ENCODE peak calls at places on chromosomes 3 and 15, in five cellular contexts. One of them, this sample, is unnamed.

GRCh38 chr15:48794697-48795134 is 16.2 kb downstream of the CEP152 start:
- DNase-seq in AG04449: no peak
- DNase-seq in OCI-LY7: no peak
- DNase-seq in psoas muscle: no peak
- DNase-seq in astrocyte: no peak
- DNase-seq in this sample: no peak

GRCh38 chr3:24680214-24680967 is 185.7 kb upstream of the THRB start:
- DNase-seq in astrocyte: no peak
- DNase-seq in OCI-LY7: peak
- DNase-seq in AG04449: no peak
- DNase-seq in psoas muscle: peak
- DNase-seq in this sample: no peak

GRCh38 chr3:41200669-41201021 is 1.3 kb downstream of the CTNNB1 start:
- DNase-seq in AG04449: no peak
- DNase-seq in astrocyte: peak
- DNase-seq in OCI-LY7: peak
- DNase-seq in psoas muscle: no peak
- DNase-seq in this sample: no peak

GRCh38 chr3:32990116-32990515 is 38.7 kb downstream of the CCR4 start:
- DNase-seq in psoas muscle: no peak
- DNase-seq in AG04449: no peak
- DNase-seq in astrocyte: no peak
- DNase-seq in OCI-LY7: no peak
- DNase-seq in this sample: no peak

GRCh38 chr3:58009026-58009748 is 965 bp downstream of the FLNB start:
- DNase-seq in psoas muscle: no peak
- DNase-seq in OCI-LY7: peak
- DNase-seq in astrocyte: no peak
- DNase-seq in AG04449: no peak
- DNase-seq in this sample: no peak

GRCh38 chr15:41882689-41883483 is 11.0 kb downstream of the SPTBN5 start:
- DNase-seq in AG04449: no peak
- DNase-seq in astrocyte: no peak
- DNase-seq in psoas muscle: no peak
- DNase-seq in OCI-LY7: peak
- DNase-seq in this sample: no peak

GRCh38 chr15:53193149-53193548 is 403.0 kb upstream of the ONECUT1 start:
- DNase-seq in OCI-LY7: peak
- DNase-seq in AG04449: no peak
- DNase-seq in psoas muscle: no peak
- DNase-seq in astrocyte: peak
- DNase-seq in this sample: no peak

GRCh38 chr15:93029613-93030429 is 59.2 kb downstream of the RGMA start:
- DNase-seq in astrocyte: no peak
- DNase-seq in OCI-LY7: no peak
- DNase-seq in psoas muscle: peak
- DNase-seq in AG04449: no peak
- DNase-seq in this sample: no peak

GRCh38 chr3:184327171-184327570 is 10.2 kb upstream of the FAM131A start:
- DNase-seq in AG04449: no peak
- DNase-seq in OCI-LY7: no peak
- DNase-seq in astrocyte: no peak
- DNase-seq in psoas muscle: no peak
- DNase-seq in this sample: no peak

GRCh38 chr3:177358968-177359600 is 161.8 kb upstream of the TBL1XR1 start:
- DNase-seq in OCI-LY7: peak
- DNase-seq in psoas muscle: peak
- DNase-seq in astrocyte: peak
- DNase-seq in AG04449: no peak
- DNase-seq in this sample: no peak

GRCh38 chr3:8110966-8111798 is 390.4 kb upstream of the LMCD1 start:
- DNase-seq in psoas muscle: no peak
- DNase-seq in AG04449: no peak
- DNase-seq in astrocyte: peak
- DNase-seq in OCI-LY7: peak
- DNase-seq in this sample: peak

GRCh38 chr15:47803767-47804166 is 86.5 kb downstream of the SEMA6D start:
- DNase-seq in astrocyte: no peak
- DNase-seq in OCI-LY7: no peak
- DNase-seq in psoas muscle: no peak
- DNase-seq in AG04449: no peak
- DNase-seq in this sample: no peak

GRCh38 chr15:56244237-56244810 is 645 bp upstream of the RFX7 start:
- DNase-seq in AG04449: peak
- DNase-seq in psoas muscle: peak
- DNase-seq in astrocyte: peak
- DNase-seq in OCI-LY7: peak
- DNase-seq in this sample: no peak

GRCh38 chr3:37074178-37074577 is 80.9 kb downstream of the MLH1 start:
- DNase-seq in psoas muscle: no peak
- DNase-seq in OCI-LY7: no peak
- DNase-seq in astrocyte: peak
- DNase-seq in AG04449: no peak
- DNase-seq in this sample: no peak

GRCh38 chr3:37075955-37076354 is 82.6 kb downstream of the MLH1 start:
- DNase-seq in OCI-LY7: no peak
- DNase-seq in AG04449: no peak
- DNase-seq in psoas muscle: no peak
- DNase-seq in astrocyte: no peak
- DNase-seq in this sample: no peak

GRCh38 chr3:37068031-37068430 is 74.7 kb downstream of the MLH1 start:
- DNase-seq in psoas muscle: no peak
- DNase-seq in astrocyte: no peak
- DNase-seq in OCI-LY7: no peak
- DNase-seq in AG04449: no peak
- DNase-seq in this sample: no peak

GRCh38 chr3:37071921-37072320 is 78.6 kb downstream of the MLH1 start:
- DNase-seq in astrocyte: peak
- DNase-seq in OCI-LY7: no peak
- DNase-seq in AG04449: no peak
- DNase-seq in psoas muscle: no peak
- DNase-seq in this sample: no peak

DNA sequence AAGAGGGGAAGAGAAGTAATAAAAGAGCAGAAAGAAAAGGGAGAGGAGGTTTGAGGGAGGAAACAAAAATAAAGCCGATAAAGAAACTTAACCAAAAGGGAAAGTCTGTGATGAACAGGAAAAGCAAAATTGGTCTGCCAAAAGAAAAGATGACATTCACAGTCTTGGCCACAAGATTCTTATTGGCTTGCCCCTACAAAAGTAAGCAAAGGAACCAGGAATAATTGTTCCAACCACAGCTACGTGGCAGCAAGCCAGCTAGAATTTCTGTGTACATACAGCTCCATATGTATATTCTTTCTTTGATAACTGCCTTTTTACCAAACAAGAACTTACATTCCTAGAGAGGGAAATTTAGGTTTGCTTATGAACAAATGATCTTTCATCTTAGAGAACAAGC is 79.6 kb downstream of the MLH1 start:
- DNase-seq in OCI-LY7: no peak
- DNase-seq in psoas muscle: no peak
- DNase-seq in astrocyte: peak
- DNase-seq in AG04449: peak
- DNase-seq in this sample: no peak
- H3K4me3 ChIP-seq in OCI-LY7: no peak
- H3K4me3 ChIP-seq in psoas muscle: no peak
- H3K4me3 ChIP-seq in astrocyte: peak
- H3K4me3 ChIP-seq in AG04449: peak
- H3K4me3 ChIP-seq in this sample: no peak

GRCh38 chr3:141877911-141878310 is 1.5 kb downstream of the ATP1B3 start:
- DNase-seq in AG04449: no peak
- DNase-seq in OCI-LY7: peak
- DNase-seq in psoas muscle: no peak
- DNase-seq in astrocyte: peak
- DNase-seq in this sample: no peak
- H3K4me3 ChIP-seq in AG04449: peak
- H3K4me3 ChIP-seq in OCI-LY7: peak
- H3K4me3 ChIP-seq in psoas muscle: peak
- H3K4me3 ChIP-seq in astrocyte: peak
- H3K4me3 ChIP-seq in this sample: peak

DNA sequence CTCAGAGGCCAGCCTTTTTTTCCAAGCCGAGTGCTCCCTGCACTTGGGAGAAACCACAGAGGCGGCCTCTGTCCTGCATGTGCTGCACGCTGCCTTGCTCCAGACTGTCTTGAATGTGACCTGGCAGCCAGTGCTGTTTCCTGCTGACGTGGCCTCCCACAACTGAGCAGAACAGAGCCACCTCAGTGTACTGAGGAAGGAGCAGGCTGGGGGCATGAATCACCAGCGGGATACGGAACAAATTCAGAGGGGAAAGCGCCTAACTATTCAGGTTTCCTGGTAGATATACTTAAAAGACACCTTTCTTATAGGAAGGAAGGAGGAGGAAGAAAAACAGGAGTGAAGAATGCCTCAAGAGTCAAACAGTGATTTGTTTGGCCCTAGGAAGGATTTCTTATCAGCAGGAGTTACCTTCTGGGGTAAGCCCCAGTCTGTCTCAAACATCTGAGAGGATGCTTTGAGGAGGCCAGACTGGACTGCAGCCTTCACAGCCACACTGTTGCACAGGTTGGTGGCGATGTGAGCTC is 114.0 kb downstream of the FNDC3B start:
- DNase-seq in psoas muscle: peak
- DNase-seq in OCI-LY7: no peak
- DNase-seq in AG04449: peak
- DNase-seq in astrocyte: peak
- DNase-seq in this sample: peak
- H3K4me3 ChIP-seq in psoas muscle: peak
- H3K4me3 ChIP-seq in OCI-LY7: no peak
- H3K4me3 ChIP-seq in AG04449: peak
- H3K4me3 ChIP-seq in astrocyte: no peak
- H3K4me3 ChIP-seq in this sample: no peak

DNA sequence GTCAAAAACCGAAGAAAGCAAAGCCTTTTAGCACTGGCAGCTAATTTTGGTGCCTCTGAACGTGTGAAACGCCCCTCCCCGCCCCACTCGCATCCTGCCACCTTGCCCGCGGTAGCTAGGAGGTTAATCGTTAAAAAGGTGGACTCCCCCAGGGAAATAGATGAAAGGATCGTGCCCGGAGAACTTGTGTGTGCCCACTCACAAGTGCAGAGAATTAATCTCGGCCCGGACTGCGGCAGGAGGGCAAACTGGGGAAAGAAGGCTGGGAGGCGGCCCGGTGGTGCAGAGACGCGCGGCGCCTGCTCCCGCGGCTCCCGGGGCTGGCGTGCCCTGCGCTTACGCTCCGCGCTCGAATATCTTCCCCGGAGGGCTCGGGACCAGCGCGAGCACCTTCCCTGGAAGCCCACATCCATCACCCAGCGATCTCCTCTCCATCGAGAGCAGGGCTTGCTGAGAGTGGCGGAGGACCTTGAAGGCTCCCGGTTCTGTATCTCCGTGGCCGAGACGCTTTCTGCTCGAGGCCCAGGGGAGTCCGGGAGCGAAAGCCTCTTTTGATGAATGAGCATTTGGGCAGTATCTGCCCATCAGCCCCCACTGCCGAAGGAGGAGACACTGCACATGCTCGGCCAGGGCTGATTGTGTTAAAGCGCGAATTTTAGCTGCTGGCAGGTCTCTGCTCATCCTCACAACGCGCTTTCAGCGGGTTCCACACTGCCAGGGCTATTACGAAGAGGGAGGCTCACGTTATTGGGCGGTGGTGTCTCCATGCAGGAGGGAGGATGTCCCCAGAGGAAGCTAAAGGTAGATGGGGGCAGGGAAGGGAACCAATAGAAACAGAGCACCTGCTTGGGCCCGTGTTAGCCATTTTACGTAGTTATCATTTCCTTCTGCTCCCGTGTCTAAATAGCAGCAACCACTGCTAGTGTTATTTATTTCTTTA is 1.3 kb upstream of the SPTSSB start:
- DNase-seq in psoas muscle: peak
- DNase-seq in OCI-LY7: no peak
- DNase-seq in astrocyte: no peak
- DNase-seq in AG04449: no peak
- DNase-seq in this sample: no peak
- H3K4me3 ChIP-seq in psoas muscle: peak
- H3K4me3 ChIP-seq in OCI-LY7: no peak
- H3K4me3 ChIP-seq in astrocyte: peak
- H3K4me3 ChIP-seq in AG04449: peak
- H3K4me3 ChIP-seq in this sample: peak

GRCh38 chr3:13349823-13350222 is 70.3 kb downstream of the NUP210 start:
- DNase-seq in AG04449: no peak
- DNase-seq in OCI-LY7: no peak
- DNase-seq in psoas muscle: no peak
- DNase-seq in astrocyte: no peak
- DNase-seq in this sample: no peak
- H3K4me3 ChIP-seq in AG04449: no peak
- H3K4me3 ChIP-seq in OCI-LY7: no peak
- H3K4me3 ChIP-seq in psoas muscle: no peak
- H3K4me3 ChIP-seq in astrocyte: no peak
- H3K4me3 ChIP-seq in this sample: no peak

GRCh38 chr3:52454938-52455282 is 494 bp upstream of the NISCH start:
- DNase-seq in psoas muscle: no peak
- DNase-seq in astrocyte: no peak
- DNase-seq in OCI-LY7: no peak
- DNase-seq in AG04449: no peak
- DNase-seq in this sample: no peak

GRCh38 chr3:52455283-52456168 is at the start of gene NISCH:
- DNase-seq in AG04449: no peak
- DNase-seq in psoas muscle: peak
- DNase-seq in OCI-LY7: peak
- DNase-seq in astrocyte: peak
- DNase-seq in this sample: no peak

GRCh38 chr3:52453496-52454234 is at the start of gene TNNC1:
- DNase-seq in psoas muscle: peak
- DNase-seq in AG04449: no peak
- DNase-seq in astrocyte: no peak
- DNase-seq in OCI-LY7: no peak
- DNase-seq in this sample: no peak

GRCh38 chr3:52452570-52453221 is 1.1 kb downstream of the TNNC1 start:
- DNase-seq in psoas muscle: peak
- DNase-seq in astrocyte: no peak
- DNase-seq in AG04449: no peak
- DNase-seq in OCI-LY7: no peak
- DNase-seq in this sample: no peak

GRCh38 chr3:52454235-52454937 is 545 bp upstream of the TNNC1 start:
- DNase-seq in OCI-LY7: no peak
- DNase-seq in AG04449: no peak
- DNase-seq in astrocyte: no peak
- DNase-seq in psoas muscle: peak
- DNase-seq in this sample: no peak
- H3K4me3 ChIP-seq in OCI-LY7: peak
- H3K4me3 ChIP-seq in AG04449: no peak
- H3K4me3 ChIP-seq in astrocyte: no peak
- H3K4me3 ChIP-seq in psoas muscle: peak
- H3K4me3 ChIP-seq in this sample: no peak

DNA sequence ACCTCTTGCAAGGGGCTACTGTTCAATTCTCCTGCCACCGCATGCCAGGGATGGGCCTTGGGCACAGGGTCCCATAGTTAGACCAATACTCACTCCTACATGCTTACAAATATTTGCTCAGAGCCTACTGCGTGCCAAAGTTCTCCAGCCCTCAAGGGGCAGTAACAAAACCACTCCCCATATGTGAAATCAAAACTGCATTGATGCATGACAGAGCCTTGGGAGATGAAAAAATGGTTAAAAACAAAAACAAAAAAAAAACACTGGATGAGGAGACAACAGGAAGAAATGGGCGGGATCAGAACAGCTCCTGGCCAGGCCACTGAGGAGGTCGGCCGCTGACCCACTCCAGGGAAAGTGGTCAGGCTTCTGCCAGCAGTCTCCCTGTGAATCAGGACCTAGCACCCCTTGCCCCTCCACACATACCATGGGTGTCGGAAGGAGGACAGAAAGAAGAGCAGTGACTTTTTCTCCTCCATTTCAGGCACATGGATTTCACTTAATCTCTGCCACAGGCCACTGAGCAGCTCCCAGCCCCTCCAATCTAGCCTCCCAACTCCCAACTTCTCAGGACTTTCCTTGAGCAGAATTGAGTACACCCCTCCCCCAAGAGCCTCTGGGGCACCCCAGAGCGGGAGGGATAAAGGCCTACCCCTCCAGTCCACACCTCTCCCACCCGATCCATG is 2.8 kb downstream of the PLXNB1 start:
- DNase-seq in astrocyte: no peak
- DNase-seq in AG04449: no peak
- DNase-seq in OCI-LY7: no peak
- DNase-seq in psoas muscle: no peak
- DNase-seq in this sample: no peak
- H3K4me3 ChIP-seq in astrocyte: no peak
- H3K4me3 ChIP-seq in AG04449: peak
- H3K4me3 ChIP-seq in OCI-LY7: no peak
- H3K4me3 ChIP-seq in psoas muscle: peak
- H3K4me3 ChIP-seq in this sample: no peak